ENCODE peak calls at places on chromosomes 6 and 20, in ten cellular contexts. O is AG10803, L is heart right ventricle, K is B cell, P is hepatocyte, S is choroid plexus epithelial cell, R is MCF 10A, V is activated B cell treated with CpG ODN at 0.5 μM for 24 hours, A is astrocyte of the spinal cord, H is A549. W is an unnamed sample.

GRCh38 chr6:2563635-2564034 is 187.1 kb downstream of the MYLK4 start:
- DNase-seq in P (peak; percentile 20), V (no peak), K (no peak), R (no peak), A (no peak), S (peak; percentile 60), L (no peak), O (no peak), H (no peak), W (peak; percentile 27)

GRCh38 chr6:24126586-24127192 is 674 bp downstream of the NRSN1 start:
- DNase-seq in H (peak; percentile 7), L (peak; percentile 28), S (peak; percentile 78), A (peak; percentile 62), R (peak; percentile 76), O (peak; percentile 13), V (no peak), P (peak; percentile 84), K (no peak), W (no peak)

GRCh38 chr6:107704377-107705013 is 119.6 kb downstream of the SCML4 start:
- DNase-seq in A (peak; percentile 57), P (peak; percentile 72), L (peak; percentile 49), V (no peak), O (peak; percentile 44), H (peak; percentile 9), K (no peak), R (peak; percentile 45), S (peak; percentile 73), W (no peak)

GRCh38 chr6:33849500-33850075 is 45.8 kb upstream of the MLN start:
- DNase-seq in L (no peak), P (no peak), H (no peak), V (no peak), S (no peak), K (no peak), A (no peak), O (no peak), R (no peak), W (no peak)

GRCh38 chr6:14476793-14477531 is 359.4 kb downstream of the CD83 start:
- DNase-seq in L (peak; percentile 80), O (peak; percentile 94), R (no peak), K (no peak), A (peak; percentile 81), V (no peak), S (peak; percentile 89), P (peak; percentile 85), H (peak; percentile 78), W (no peak)

GRCh38 chr6:139905404-139906052 is 531.1 kb upstream of the CITED2 start:
- DNase-seq in H (no peak), R (no peak), K (no peak), O (peak; percentile 61), S (peak; percentile 42), L (no peak), A (no peak), P (no peak), V (no peak), W (no peak)

GRCh38 chr6:12182676-12183075 is 107.5 kb upstream of the EDN1 start:
- DNase-seq in R (peak; percentile 15), A (no peak), L (no peak), H (no peak), P (no peak), V (no peak), K (no peak), O (peak; percentile 35), S (peak; percentile 29), W (no peak)

GRCh38 chr6:109660526-109660925 is 30.5 kb downstream of the AK9 start:
- DNase-seq in P (no peak), O (no peak), R (peak; percentile 23), K (no peak), V (no peak), A (no peak), L (no peak), S (no peak), H (no peak), W (no peak)

GRCh38 chr20:31663838-31664695 is 26.4 kb downstream of the COX4I2 start:
- DNase-seq in R (no peak), P (peak; percentile 79), S (no peak), V (no peak), H (no peak), A (no peak), K (no peak), L (no peak), O (no peak), W (no peak)

GRCh38 chr6:131828080-131828479 is 20.3 kb downstream of the ENPP1 start:
- DNase-seq in A (no peak), V (no peak), K (no peak), S (peak; percentile 80), R (no peak), H (no peak), O (peak; percentile 76), P (peak; percentile 52), L (no peak), W (no peak)

GRCh38 chr6:30206799-30207618 is 6.2 kb downstream of the TRIM26 start:
- DNase-seq in V (no peak), P (peak; percentile 54), O (peak; percentile 61), A (peak; percentile 13), H (no peak), S (peak; percentile 76), R (peak; percentile 87), K (no peak), L (no peak), W (no peak)

GRCh38 chr6:124798942-124799496 is 163.2 kb upstream of the RNF217 start:
- DNase-seq in O (no peak), K (no peak), S (peak; percentile 37), P (no peak), R (peak; percentile 9), A (no peak), H (no peak), V (no peak), L (no peak), W (no peak)
- TF ChIP-seq CTCF in O (no peak), K (no peak), S (peak; percentile 44), P (peak; percentile 41), R (peak; percentile 26), A (peak; percentile 30), H (no peak), V (no peak), L (no peak), W (no peak)

GRCh38 chr6:79586548-79586947 is 44.6 kb upstream of the SH3BGRL2 start:
- DNase-seq in R (peak; percentile 60), V (no peak), O (peak; percentile 29), K (no peak), P (peak; percentile 37), H (peak; percentile 15), A (peak; percentile 39), S (peak; percentile 71), L (no peak), W (no peak)
- TF ChIP-seq CTCF in R (peak; percentile 25), V (no peak), O (peak; percentile 57), K (no peak), P (peak; percentile 20), H (no peak), A (peak; percentile 61), S (peak; percentile 77), L (no peak), W (peak; percentile 55)

GRCh38 chr6:57193177-57193576 is 21.1 kb downstream of the BAG2 start:
- DNase-seq in A (no peak), L (no peak), V (no peak), O (peak; percentile 67), P (no peak), S (peak; percentile 52), K (no peak), H (no peak), R (no peak), W (no peak)

GRCh38 chr6:57195457-57195856 is 23.3 kb downstream of the BAG2 start:
- DNase-seq in R (no peak), O (no peak), H (no peak), A (peak; percentile 32), P (no peak), V (no peak), L (no peak), S (no peak), K (no peak), W (no peak)

GRCh38 chr6:57190140-57190539 is 18.0 kb downstream of the BAG2 start:
- DNase-seq in P (peak; percentile 46), R (peak; percentile 17), L (no peak), V (no peak), H (no peak), S (peak; percentile 75), A (peak; percentile 57), K (no peak), O (peak; percentile 72), W (no peak)
- TF ChIP-seq CTCF in P (peak; percentile 52), R (no peak), L (peak; percentile 37), V (no peak), H (peak; percentile 48), S (peak; percentile 59), A (peak; percentile 44), K (no peak), O (peak; percentile 61), W (no peak)

GRCh38 chr6:41184761-41185160 is 16.2 kb downstream of the TREML2 start:
- DNase-seq in R (no peak), P (no peak), K (no peak), H (no peak), V (no peak), S (no peak), L (no peak), O (no peak), A (no peak), W (no peak)

GRCh38 chr6:41181566-41181965 is 18.6 kb upstream of the TREM2 start:
- DNase-seq in V (no peak), S (no peak), P (no peak), R (no peak), O (no peak), K (no peak), H (no peak), A (no peak), L (no peak), W (no peak)

GRCh38 chr6:41185991-41186675 is 14.8 kb downstream of the TREML2 start:
- DNase-seq in O (no peak), H (no peak), P (no peak), L (no peak), S (no peak), R (no peak), V (no peak), K (no peak), A (no peak), W (no peak)

GRCh38 chr6:41177695-41178094 is 14.8 kb upstream of the TREM2 start:
- DNase-seq in L (no peak), P (no peak), H (no peak), V (no peak), S (no peak), R (no peak), K (no peak), O (no peak), A (no peak), W (no peak)

DNA sequence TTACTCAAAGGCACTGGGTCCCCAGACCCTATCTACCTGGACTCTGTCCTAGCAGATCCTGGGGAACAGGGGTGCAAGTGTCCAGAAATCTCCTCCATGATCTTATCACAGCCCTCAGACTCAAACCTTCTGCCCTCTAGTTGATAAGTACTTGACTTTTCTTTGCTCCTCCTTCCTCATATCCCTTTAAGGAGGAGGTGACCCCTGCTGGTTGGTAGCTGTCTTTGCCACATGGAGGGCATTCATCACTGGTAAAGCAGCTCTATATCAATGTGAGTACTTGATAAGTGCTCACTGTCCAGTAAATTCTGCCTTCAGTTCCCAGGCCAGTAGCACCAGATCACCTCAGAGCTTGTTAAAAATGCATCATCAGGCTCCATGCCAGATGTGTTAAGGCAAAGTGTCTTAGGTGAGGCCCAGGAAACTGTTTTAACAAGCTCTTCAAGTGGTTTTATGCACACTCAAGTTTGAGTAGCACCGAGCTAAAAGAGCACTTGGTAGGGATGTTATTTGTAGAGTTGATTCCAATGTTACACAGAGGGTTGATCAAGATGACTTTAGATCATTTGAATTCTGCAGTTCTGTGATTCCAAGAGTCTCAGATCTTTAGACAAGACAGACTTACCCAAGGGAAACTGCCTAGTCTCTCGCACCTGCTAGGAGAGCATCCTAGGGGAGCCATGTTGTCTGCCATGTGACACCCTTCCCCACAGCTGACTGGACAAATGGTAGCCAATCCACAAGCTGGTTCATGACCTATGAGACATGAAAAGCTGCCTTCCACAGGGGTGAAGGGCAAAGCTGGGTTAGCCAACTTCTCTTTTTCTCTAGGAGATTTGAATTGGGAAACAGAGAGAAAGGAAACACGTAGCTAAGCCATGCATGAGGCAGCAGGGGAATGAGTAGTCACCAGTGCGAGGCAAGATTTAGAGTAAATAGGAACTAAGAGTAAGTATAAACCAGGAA is 18.6 kb downstream of the TREML2 start:
- DNase-seq in A (peak; percentile 33), L (no peak), V (no peak), P (peak; percentile 76), H (peak; percentile 34), O (peak; percentile 60), S (peak; percentile 77), R (peak; percentile 70), K (peak; percentile 66), W (no peak)
- TF ChIP-seq CTCF in A (peak; percentile 67), L (peak; percentile 38), V (no peak), P (peak; percentile 63), H (peak; percentile 45), O (peak; percentile 69), S (peak; percentile 78), R (peak; percentile 56), K (peak; percentile 72), W (peak; percentile 74)